ENCODE peak calls at places on chromosomes 5 and 9, in five cellular contexts. E is fibroblast of the aortic adventitia, K is foreskin fibroblast, Z is brain microvascular endothelial cell, W is spleen. A is an unnamed sample.

GRCh38 chr9:80086822-80087345 is 515.1 kb downstream of the TLE4 start:
- DNase-seq in E (no peak), K (no peak), Z (no peak), W (no peak), A (no peak)

GRCh38 chr5:55904152-55904551 is 53.0 kb downstream of the IL31RA start:
- DNase-seq in E (peak; percentile 85), K (peak; percentile 76), Z (peak; percentile 77), W (no peak), A (peak; percentile 62)

GRCh38 chr5:180291234-180291940 is 496 bp downstream of the MAPK9 start:
- DNase-seq in E (no peak), K (peak; percentile 56), Z (no peak), W (peak; percentile 91), A (no peak)

GRCh38 chr9:80968611-80969010 is 720.7 kb downstream of the TLE1 start:
- DNase-seq in E (peak; percentile 29), K (peak; percentile 87), Z (peak; percentile 91), W (no peak), A (peak; percentile 90)

GRCh38 chr5:10590226-10591047 is 26.6 kb downstream of the ANKRD33B start:
- DNase-seq in E (peak; percentile 93), K (peak; percentile 52), Z (peak; percentile 53), W (no peak), A (peak; percentile 50)

GRCh38 chr5:102965653-102966052 is 154.3 kb downstream of the GIN1 start:
- DNase-seq in E (no peak), K (no peak), Z (no peak), W (no peak), A (no peak)

GRCh38 chr9:18658764-18659705 is 185.1 kb downstream of the ADAMTSL1 start:
- DNase-seq in E (peak; percentile 91), K (peak; percentile 71), Z (no peak), W (no peak), A (peak; percentile 72)

GRCh38 chr5:131279209-131279608 is 15.4 kb downstream of the CDC42SE2 start:
- DNase-seq in E (no peak), K (no peak), Z (no peak), W (no peak), A (no peak)

GRCh38 chr5:1295650-1296037 is 776 bp upstream of the TERT start:
- DNase-seq in E (no peak), K (no peak), Z (no peak), W (peak; percentile 76), A (no peak)

GRCh38 chr9:75889977-75890540 is 414 bp upstream of the PCSK5 start:
- DNase-seq in E (peak; percentile 74), K (peak; percentile 81), Z (peak; percentile 75), W (no peak), A (no peak)

GRCh38 chr5:138234651-138235050 is 21.5 kb upstream of the CDC23 start:
- DNase-seq in E (no peak), K (no peak), Z (no peak), W (no peak), A (no peak)

GRCh38 chr9:90600029-90600428 is 42.6 kb downstream of the DIRAS2 start:
- DNase-seq in E (no peak), K (no peak), Z (no peak), W (no peak), A (no peak)

DNA sequence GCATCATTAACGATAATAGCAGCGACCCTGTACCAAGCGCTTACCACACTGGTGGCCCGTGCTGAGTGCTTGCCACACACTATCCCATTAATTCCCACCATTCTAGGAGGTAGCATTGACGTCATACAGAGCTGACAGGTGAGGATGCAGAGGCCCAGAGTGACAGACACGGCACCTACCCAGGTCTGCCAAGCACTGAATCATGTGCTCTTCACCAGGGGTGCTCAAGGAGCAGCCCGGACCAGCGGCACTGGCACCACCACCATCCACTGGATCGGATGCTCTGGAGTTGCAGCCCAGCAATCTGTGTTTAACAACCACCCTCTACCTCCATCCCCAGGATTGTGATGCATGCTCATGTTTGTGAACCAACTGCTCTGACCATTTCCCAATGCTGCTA is 3.4 kb downstream of the TNIP1 start:
- DNase-seq in E (no peak), K (no peak), Z (no peak), W (peak; percentile 61), A (no peak)
- H3K4me3 ChIP-seq in E (no peak overlapping the region), K (no peak overlapping the region), Z (no peak overlapping the region), W (no peak overlapping the region), A (no peak overlapping the region)

GRCh38 chr9:134328841-134329575 is 2.8 kb downstream of the RXRA start:
- DNase-seq in E (peak; percentile 62), K (peak; percentile 75), Z (no peak), W (no peak), A (no peak)
- TF ChIP-seq CTCF in E (no peak), K (no peak), Z (peak; percentile 20), W (no peak), A (no peak)

DNA sequence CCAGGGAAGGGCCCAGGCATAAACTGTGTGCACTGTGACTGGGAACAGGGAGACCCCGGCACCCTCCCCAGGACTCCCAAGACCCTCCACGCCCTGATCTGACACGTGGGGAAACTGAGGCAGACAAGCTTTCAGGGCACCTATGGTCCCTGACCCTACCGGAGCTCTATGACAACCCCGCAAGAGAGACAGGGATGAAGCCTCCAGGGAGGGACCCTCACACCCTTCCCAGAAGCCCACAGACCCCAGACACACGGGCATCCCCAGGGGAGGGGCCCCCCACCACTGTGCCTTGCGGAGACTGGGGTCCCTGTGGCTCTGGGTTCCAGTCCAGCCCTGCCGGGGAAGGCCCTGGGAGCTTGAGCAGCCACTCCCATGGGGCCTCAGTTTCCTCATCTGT is 6.4 kb upstream of the EGFL7 start:
- DNase-seq in E (no peak), K (no peak), Z (no peak), W (no peak), A (no peak)
- H3K4me3 ChIP-seq in E (no peak overlapping the region), K (no peak overlapping the region), Z (no peak overlapping the region), W (peak overlapping the region; percentile 20), A (no peak overlapping the region)

DNA sequence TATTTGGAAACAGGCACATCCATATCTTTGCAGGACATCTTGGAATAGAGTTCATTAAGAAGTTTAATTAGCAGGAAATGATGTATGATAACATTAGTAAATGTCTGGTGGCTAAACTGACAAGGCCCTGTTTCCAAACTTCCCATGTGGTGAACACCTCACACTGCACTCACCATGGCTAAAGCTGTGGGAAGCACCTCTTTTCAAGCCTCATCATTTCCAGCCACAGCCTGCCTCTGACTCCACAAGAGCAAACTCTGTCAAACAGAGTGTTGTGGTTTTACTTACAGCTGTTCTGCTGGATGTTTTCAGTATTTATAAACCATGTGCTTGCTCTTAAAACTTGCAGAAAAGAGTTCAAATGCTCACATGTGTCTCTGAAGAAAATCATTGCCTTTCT is 14.9 kb upstream of the NDUFB6 start:
- DNase-seq in E (no peak), K (peak; percentile 39), Z (no peak), W (no peak), A (peak; percentile 32)
- TF ChIP-seq CTCF in E (no peak), K (no peak), Z (no peak), W (no peak), A (peak; percentile 13)